ENCODE peak calls at places on chromosome 4, in five cellular contexts. I is dorsolateral prefrontal cortex; C is stimulated activated CD4-positive, alpha-beta T cell treated with anti-CD3 and anti-CD28 coated beads, Interleukin-4, amount 100 ng/mL, for 1 hour; K is germinal center; P is LNCaP clone FGC. A is an unnamed sample.

GRCh38 chr4:186781032-186781917 is 57.6 kb upstream of the FAT1 start:
- DNase-seq in I (no peak), C (no peak), K (no peak), P (no peak), A (no peak)

GRCh38 chr4:24248674-24249644 is 335.4 kb downstream of the DHX15 start:
- DNase-seq in I (no peak), C (no peak), K (no peak), P (no peak), A (no peak)

GRCh38 chr4:86685401-86685800 is 91.3 kb downstream of the PTPN13 start:
- DNase-seq in I (no peak), C (no peak), K (no peak), P (peak; percentile 58), A (no peak)

GRCh38 chr4:157014621-157015591 is 43.3 kb upstream of the PDGFC start:
- DNase-seq in I (no peak), C (no peak), K (no peak), P (no peak), A (no peak)

GRCh38 chr4:26885912-26886274 is 25.3 kb downstream of the STIM2 start:
- DNase-seq in I (no peak), C (no peak), K (peak; percentile 55), P (peak; percentile 25), A (peak; percentile 90)

GRCh38 chr4:3821580-3822229 is 55.5 kb downstream of the ADRA2C start:
- DNase-seq in I (no peak), C (no peak), K (no peak), P (no peak), A (no peak)

GRCh38 chr4:20618729-20619128 is 81.5 kb upstream of the PACRGL start:
- DNase-seq in I (no peak), C (no peak), K (no peak), P (no peak), A (no peak)

GRCh38 chr4:84673475-84674230 is 90.7 kb downstream of the CDS1 start:
- DNase-seq in I (no peak), C (no peak), K (no peak), P (no peak), A (no peak)

GRCh38 chr4:133130171-133130570 is 18.9 kb upstream of the PCDH10 start:
- DNase-seq in I (no peak), C (no peak), K (no peak), P (no peak), A (no peak)

GRCh38 chr4:2073808-2074481 is 14.8 kb downstream of the NAT8L start:
- DNase-seq in I (no peak), C (no peak), K (no peak), P (no peak), A (no peak)

GRCh38 chr4:83490876-83491450 is 6.1 kb upstream of the ABRAXAS1 start:
- DNase-seq in I (no peak), C (no peak), K (peak; percentile 69), P (no peak), A (peak; percentile 65)

A was measured in NAMALWA.